ENCODE peak calls at places on chromosomes 3 and 15, in six cellular contexts. E is PC-3; S is upper lobe of right lung; J is CD8-positive, alpha-beta T cell; U is heart right ventricle; Y is pancreas. M is an unnamed sample.
A peak's percentile ranks its signal among the peaks of the same experiment; 100 is the strongest.

GRCh38 chr3:30873667-30874066 is 20.8 kb downstream of the GADL1 start:
- DNase-seq in E (no peak), S (no peak), J (no peak), U (no peak), Y (no peak), M (no peak)

GRCh38 chr3:46908294-46908985 is 30.9 kb downstream of the PTH1R start:
- DNase-seq in E (peak; percentile 36), S (peak; percentile 64), J (no peak), U (no peak), Y (no peak), M (peak; percentile 89)

GRCh38 chr3:189490337-189490736 is 140.9 kb upstream of the TP63 start:
- DNase-seq in E (peak; percentile 42), S (no peak), J (no peak), U (no peak), Y (no peak), M (no peak)

GRCh38 chr3:52108302-52109232 is 45.7 kb downstream of the POC1A start:
- DNase-seq in E (no peak), S (no peak), J (no peak), U (peak; percentile 79), Y (no peak), M (no peak)

GRCh38 chr3:60584250-60584649 is 667.0 kb downstream of the FHIT start:
- DNase-seq in E (no peak), S (no peak), J (no peak), U (no peak), Y (no peak), M (no peak)

GRCh38 chr3:53080612-53081205 is 34.8 kb upstream of the SFMBT1 start:
- DNase-seq in E (no peak), S (no peak), J (no peak), U (no peak), Y (no peak), M (no peak)

GRCh38 chr3:107430214-107431047 is 53.2 kb downstream of the CCDC54 start:
- DNase-seq in E (no peak), S (no peak), J (no peak), U (peak; percentile 36), Y (peak; percentile 22), M (peak; percentile 42)

GRCh38 chr3:183253364-183253960 is 409 bp downstream of the B3GNT5 start:
- DNase-seq in E (peak; percentile 40), S (peak; percentile 91), J (no peak), U (peak; percentile 80), Y (peak; percentile 77), M (peak; percentile 84)

GRCh38 chr15:67080900-67081431 is 15.6 kb downstream of the SMAD3 start:
- DNase-seq in E (peak; percentile 43), S (peak; percentile 83), J (no peak), U (peak; percentile 37), Y (peak; percentile 53), M (peak; percentile 62)

GRCh38 chr3:136194409-136195257 is 1.5 kb downstream of the MSL2 start:
- DNase-seq in E (no peak), S (peak; percentile 74), J (peak; percentile 52), U (no peak), Y (peak; percentile 34), M (peak; percentile 66)

GRCh38 chr3:72346526-72346926 is 501.7 kb downstream of the SHQ1 start:
- DNase-seq in E (peak; percentile 62), S (no peak), J (no peak), U (no peak), Y (no peak), M (peak; percentile 41)

GRCh38 chr3:46935168-46935858 is 41.2 kb downstream of the CCDC12 start:
- DNase-seq in E (peak; percentile 93), S (no peak), J (no peak), U (peak; percentile 89), Y (peak; percentile 87), M (peak; percentile 94)

GRCh38 chr3:154801729-154802128 is 278.4 kb upstream of the MME start:
- DNase-seq in E (no peak), S (no peak), J (no peak), U (no peak), Y (no peak), M (no peak)

GRCh38 chr15:68256675-68257450 is 20.7 kb upstream of the FEM1B start:
- DNase-seq in E (peak; percentile 81), S (peak; percentile 96), J (peak; percentile 44), U (peak; percentile 89), Y (peak; percentile 85), M (peak; percentile 94)

GRCh38 chr3:4474683-4475490 is 7.8 kb upstream of the SUMF1 start:
- DNase-seq in E (peak; percentile 88), S (no peak), J (no peak), U (peak; percentile 67), Y (peak; percentile 66), M (peak; percentile 88)

GRCh38 chr15:97168704-97169475 is 791.6 kb upstream of the ARRDC4 start:
- DNase-seq in E (no peak), S (no peak), J (no peak), U (no peak), Y (no peak), M (no peak)

GRCh38 chr3:143973352-143974021 is 1.9 kb downstream of the DIPK2A start:
- DNase-seq in E (peak; percentile 24), S (no peak), J (no peak), U (peak; percentile 7), Y (peak; percentile 11), M (peak; percentile 23)

GRCh38 chr3:158447408-158447807 is 123.6 kb upstream of the MLF1 start:
- DNase-seq in E (no peak), S (no peak), J (no peak), U (no peak), Y (no peak), M (no peak)

GRCh38 chr3:148211725-148212124 is 486.0 kb upstream of the AGTR1 start:
- DNase-seq in E (peak; percentile 29), S (no peak), J (no peak), U (no peak), Y (no peak), M (peak; percentile 33)
- TF ChIP-seq CTCF in E (no peak), S (no peak), J (no peak), U (no peak), Y (no peak), M (no peak)

GRCh38 chr15:64000183-64000710 is 46.0 kb downstream of the DAPK2 start:
- DNase-seq in E (no peak), S (no peak), J (no peak), U (no peak), Y (no peak), M (no peak)

GRCh38 chr15:63999177-63999576 is 47.1 kb downstream of the DAPK2 start:
- DNase-seq in E (no peak), S (no peak), J (no peak), U (no peak), Y (no peak), M (no peak)

GRCh38 chr15:63998489-63998888 is 47.8 kb downstream of the DAPK2 start:
- DNase-seq in E (no peak), S (no peak), J (no peak), U (no peak), Y (no peak), M (no peak)

GRCh38 chr15:64003182-64003581 is 43.1 kb downstream of the DAPK2 start:
- DNase-seq in E (no peak), S (no peak), J (no peak), U (no peak), Y (no peak), M (no peak)

DNA sequence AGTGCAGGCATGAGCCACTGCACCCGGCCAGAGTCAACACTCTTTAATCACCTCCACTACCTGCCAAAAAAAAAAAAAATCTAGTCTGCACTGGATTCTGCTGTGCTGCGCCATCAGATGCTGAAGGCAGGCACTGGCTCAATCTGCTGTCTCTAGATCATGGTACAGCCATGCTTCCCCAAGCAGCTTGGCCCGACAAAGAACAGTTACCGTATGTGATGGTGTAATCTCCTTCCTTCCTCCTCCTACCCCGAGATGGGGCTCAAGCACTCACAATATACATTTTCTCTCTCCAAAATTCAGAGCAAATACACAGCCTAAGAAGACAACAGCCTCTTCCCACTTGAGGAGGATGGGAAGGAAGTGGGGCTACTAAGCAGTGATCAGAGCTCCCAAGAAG is 45.1 kb downstream of the DAPK2 start:
- DNase-seq in E (no peak), S (no peak), J (no peak), U (no peak), Y (no peak), M (no peak)
- H3K4me1 ChIP-seq in E (peaks cover 15% of the 10 kb centered on the region), S (peaks cover 19% of the 10 kb centered on the region), J (no peaks in the 10 kb centered on the region), U (peaks cover 58% of the 10 kb centered on the region), Y (peaks cover 3% of the 10 kb centered on the region), M (no peaks in the 10 kb centered on the region)

GRCh38 chr3:57060089-57060829 is at the start of gene SPATA12:
- DNase-seq in E (peak; percentile 98), S (peak; percentile 74), J (no peak), U (peak; percentile 64), Y (peak; percentile 67), M (peak; percentile 78)
- H3K4me3 ChIP-seq in E (peak within 1 kb of the TSS; percentile 51), S (no peak within 1 kb of the TSS), J (no peak within 1 kb of the TSS), U (no peak within 1 kb of the TSS), Y (no peak within 1 kb of the TSS), M (no peak within 1 kb of the TSS)

DNA sequence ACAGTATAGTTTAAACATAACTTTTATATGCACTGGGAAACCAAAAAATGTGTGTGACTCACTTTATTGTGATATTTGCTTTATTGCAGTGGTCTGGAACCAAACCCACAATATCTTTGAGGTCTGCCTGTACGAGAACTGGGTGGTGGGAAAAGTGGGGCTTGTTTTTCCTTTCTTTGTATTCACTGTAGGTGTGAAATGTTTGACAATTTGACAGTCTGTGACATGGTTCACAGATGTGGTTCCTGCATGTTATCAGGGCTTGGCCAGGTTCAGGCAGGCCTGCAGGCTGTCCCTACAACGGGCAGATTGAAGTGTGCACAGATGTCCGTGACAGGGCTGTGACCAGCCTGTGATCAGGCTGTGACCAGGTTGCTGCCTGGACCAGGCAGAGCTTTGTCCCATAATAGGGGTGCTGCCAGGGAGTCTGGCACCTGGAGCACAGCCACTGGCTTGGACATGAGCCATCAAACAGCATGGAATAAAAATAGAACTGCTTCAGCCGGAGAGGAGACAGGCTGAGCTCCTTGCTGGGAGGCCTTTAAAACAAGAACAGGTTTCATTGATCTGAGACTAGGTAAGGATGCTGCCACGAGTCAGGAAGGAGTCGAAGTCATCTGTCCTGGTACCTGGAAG is 61.0 kb downstream of the KLF13 start:
- DNase-seq in E (peak; percentile 70), S (no peak), J (peak; percentile 37), U (peak; percentile 83), Y (peak; percentile 92), M (peak; percentile 90)
- TF ChIP-seq CTCF in E (no peak), S (no peak), J (no peak), U (no peak), Y (no peak), M (no peak)